ENCODE peak calls at places on chromosomes 1 and 21, in four cellular contexts. J is tibial nerve, R is upper lobe of right lung, B is neuronal stem cell. Y is an unnamed sample.

GRCh38 chr1:47181955-47182680 is 7.7 kb downstream of the PDZK1IP1 start:
- DNase-seq in J (no peak), R (no peak), B (no peak), Y (no peak)

GRCh38 chr21:43602277-43603229 is 56.7 kb downstream of the HSF2BP start:
- DNase-seq in J (no peak), R (no peak), B (no peak), Y (no peak)

GRCh38 chr1:206579747-206580437 is 32.4 kb downstream of the EIF2D start:
- DNase-seq in J (peak; percentile 49), R (peak; percentile 91), B (no peak), Y (no peak)

GRCh38 chr21:38303300-38303699 is 46.5 kb downstream of the KCNJ15 start:
- DNase-seq in J (peak; percentile 65), R (no peak), B (no peak), Y (no peak)

GRCh38 chr1:56125316-56125715 is 454.0 kb downstream of the PLPP3 start:
- DNase-seq in J (no peak), R (no peak), B (no peak), Y (no peak)

GRCh38 chr1:3330771-3331245 is 123.7 kb upstream of the ARHGEF16 start:
- DNase-seq in J (no peak), R (no peak), B (no peak), Y (peak; percentile 70)

GRCh38 chr1:78676347-78676982 is 26.8 kb downstream of the IFI44 start:
- DNase-seq in J (peak; percentile 92), R (no peak), B (peak; percentile 51), Y (no peak)

GRCh38 chr1:63983391-63984256 is 209.8 kb downstream of the ROR1 start:
- DNase-seq in J (no peak), R (no peak), B (no peak), Y (no peak)

GRCh38 chr1:157247005-157247763 is 109.0 kb upstream of the ETV3 start:
- DNase-seq in J (no peak), R (no peak), B (no peak), Y (no peak)

GRCh38 chr1:100443739-100444571 is 91.6 kb downstream of the CDC14A start:
- DNase-seq in J (no peak), R (no peak), B (no peak), Y (no peak)

GRCh38 chr1:40981702-40982448 is 2.4 kb downstream of the CTPS1 start:
- DNase-seq in J (peak; percentile 10), R (no peak), B (no peak), Y (peak; percentile 48)

GRCh38 chr1:224406216-224406615 is 28.4 kb downstream of the WDR26 start:
- DNase-seq in J (no peak), R (no peak), B (no peak), Y (no peak)

GRCh38 chr1:34792868-34793727 is at the start of gene GJA4:
- DNase-seq in J (no peak), R (no peak), B (no peak), Y (peak; percentile 83)

GRCh38 chr1:221726331-221726692 is 15.6 kb downstream of the DUSP10 start:
- DNase-seq in J (no peak), R (no peak), B (no peak), Y (no peak)

GRCh38 chr1:116794804-116795481 is 40.7 kb downstream of the CD2 start:
- DNase-seq in J (no peak), R (no peak), B (no peak), Y (no peak)

GRCh38 chr1:201941420-201942128 is 4.8 kb downstream of the LMOD1 start:
- DNase-seq in J (no peak), R (no peak), B (peak; percentile 90), Y (peak; percentile 85)

GRCh38 chr1:117606608-117607261 is 887 bp downstream of the TENT5C start:
- DNase-seq in J (peak; percentile 37), R (peak; percentile 79), B (peak; percentile 31), Y (no peak)

GRCh38 chr1:7585216-7585907 is 185.7 kb upstream of the VAMP3 start:
- DNase-seq in J (no peak), R (peak; percentile 37), B (no peak), Y (no peak)

GRCh38 chr1:229759037-229759435 is 133.0 kb downstream of the URB2 start:
- DNase-seq in J (no peak), R (no peak), B (no peak), Y (no peak)

GRCh38 chr1:194103516-194104246 is 917.3 kb upstream of the B3GALT2 start:
- DNase-seq in J (no peak), R (no peak), B (no peak), Y (no peak)

GRCh38 chr1:169959696-169960095 is 66.0 kb upstream of the SCYL3 start:
- DNase-seq in J (no peak), R (no peak), B (no peak), Y (no peak)

GRCh38 chr1:3359346-3360157 is 94.9 kb upstream of the ARHGEF16 start:
- DNase-seq in J (no peak), R (no peak), B (no peak), Y (no peak)

GRCh38 chr1:208041505-208041904 is 130.6 kb upstream of the CD34 start:
- DNase-seq in J (no peak), R (no peak), B (no peak), Y (no peak)

GRCh38 chr1:200143347-200143746 is 115.8 kb downstream of the NR5A2 start:
- DNase-seq in J (no peak), R (no peak), B (no peak), Y (no peak)

GRCh38 chr1:65717815-65718454 is 74.8 kb upstream of the PDE4B start:
- DNase-seq in J (no peak), R (no peak), B (no peak), Y (no peak)

GRCh38 chr21:35244514-35244913 is 195.4 kb upstream of the RUNX1 start:
- DNase-seq in J (no peak), R (no peak), B (no peak), Y (no peak)

GRCh38 chr1:171117085-171117484 is 26.4 kb downstream of the FMO3 start:
- DNase-seq in J (no peak), R (no peak), B (no peak), Y (no peak)

GRCh38 chr21:39108291-39109162 is 74.7 kb downstream of the PSMG1 start:
- DNase-seq in J (no peak), R (no peak), B (no peak), Y (no peak)

GRCh38 chr21:38330671-38331070 is 73.9 kb downstream of the KCNJ15 start:
- DNase-seq in J (no peak), R (no peak), B (no peak), Y (no peak)

DNA sequence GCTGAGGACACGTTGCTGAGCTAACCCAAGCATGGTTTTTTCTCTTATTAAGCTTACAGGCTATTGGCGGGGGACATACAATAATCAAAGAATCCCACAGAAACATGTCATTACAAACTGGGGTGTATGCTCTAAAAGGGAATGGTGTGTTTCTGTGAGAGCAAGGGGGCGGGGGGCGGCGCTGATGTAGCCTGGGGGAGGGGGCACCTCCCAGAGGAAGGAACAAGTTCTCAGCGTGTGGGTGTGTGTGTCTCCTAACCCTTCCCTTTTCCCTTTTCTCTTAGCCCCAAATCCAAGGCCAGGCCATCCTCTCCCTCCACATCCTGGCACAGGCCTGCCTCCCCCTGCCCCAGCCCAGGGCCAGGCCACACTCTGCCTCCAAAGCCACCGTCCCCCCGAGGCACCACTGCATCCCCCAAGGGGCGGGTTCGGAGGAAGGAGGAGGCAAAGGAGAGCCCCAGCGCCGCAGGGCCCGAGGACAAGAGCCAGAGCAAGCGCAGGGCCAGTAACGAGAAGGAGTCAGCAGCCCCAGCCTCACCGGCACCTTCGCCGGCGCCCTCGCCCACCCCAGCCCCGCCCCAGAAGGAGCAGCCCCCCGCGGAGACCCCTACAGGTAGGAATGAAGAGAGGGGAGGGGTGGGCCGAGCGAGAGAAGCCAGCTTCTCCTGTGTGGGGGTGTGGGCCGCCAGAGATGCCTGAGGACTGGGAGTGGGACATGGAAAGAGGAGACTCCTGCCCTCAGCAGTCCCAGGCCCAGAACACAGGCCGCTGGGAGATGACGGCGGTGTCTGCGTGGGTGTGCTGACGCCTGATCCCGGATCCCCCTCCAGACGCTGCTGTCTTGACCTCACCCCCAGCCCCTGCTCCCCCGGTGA is 21.9 kb downstream of the MAP7D1 start:
- DNase-seq in J (no peak), R (no peak), B (no peak), Y (peak; percentile 80)
- H3K4me3 ChIP-seq in J (no peak overlapping the region), R (no peak overlapping the region), B (no peak overlapping the region), Y (peak overlapping the region; percentile 60)

GRCh38 chr21:9735421-9735961 is 785.9 kb upstream of the TPTE start:
- DNase-seq in J (no peak), R (no peak), B (no peak), Y (no peak)
- H3K36me3 ChIP-seq in J (no peaks in the 10 kb centered on the region), R (no peaks in the 10 kb centered on the region), B (no peaks in the 10 kb centered on the region), Y (no peaks in the 10 kb centered on the region)

GRCh38 chr1:6175411-6175828 is 4.7 kb downstream of the CHD5 start:
- DNase-seq in J (no peak), R (no peak), B (no peak), Y (no peak)
- H3K27me3 ChIP-seq in J (peaks cover 5% of the 10 kb centered on the region), R (peaks cover 68% of the 10 kb centered on the region), B (peaks cover 56% of the 10 kb centered on the region), Y (peaks cover 32% of the 10 kb centered on the region)

GRCh38 chr21:45972716-45973474 is 8.7 kb upstream of the COL6A1 start:
- DNase-seq in J (peak; percentile 75), R (peak; percentile 68), B (no peak), Y (peak; percentile 80)
- H3K4me3 ChIP-seq in J (peak overlapping the region; percentile 53), R (peak overlapping the region; percentile 58), B (no peak overlapping the region), Y (peak overlapping the region; percentile 54)

GRCh38 chr1:97738270-97738669 is 182.6 kb downstream of the DPYD start:
- DNase-seq in J (no peak), R (no peak), B (peak; percentile 29), Y (no peak)
- H3K36me3 ChIP-seq in J (no peaks in the 10 kb centered on the region), R (no peaks in the 10 kb centered on the region), B (no peaks in the 10 kb centered on the region), Y (no peaks in the 10 kb centered on the region)